ENCODE peak calls at places on chromosomes 6 and 20, in eight cellular contexts. One of them, this sample, is unnamed.
A peak's percentile ranks its signal among the peaks of the same experiment; 100 is the strongest.

GRCh38 chr6:88115307-88115706 is 50.8 kb downstream of the CNR1 start:
- DNase-seq in stimulated activated CD4-positive, alpha-beta T cell treated with anti-CD3 and anti-CD28 coated beads, Interleukin-12 subunit alpha, Interleukin-12 subunit beta, amount 100 ng/mL, for 4 hours: no peak
- DNase-seq in activated naive CD4-positive, alpha-beta T cell: no peak
- DNase-seq in KG1: no peak
- DNase-seq in type B pancreatic cell: no peak
- DNase-seq in HT-29: no peak
- DNase-seq in NCI-H2081: no peak
- DNase-seq in nephron progenitor cell: no peak
- DNase-seq in this sample: no peak

GRCh38 chr20:34515484-34516037 is 661 bp upstream of the DYNLRB1 start:
- DNase-seq in stimulated activated CD4-positive, alpha-beta T cell treated with anti-CD3 and anti-CD28 coated beads, Interleukin-12 subunit alpha, Interleukin-12 subunit beta, amount 100 ng/mL, for 4 hours: peak; percentile 63
- DNase-seq in activated naive CD4-positive, alpha-beta T cell: peak; percentile 55
- DNase-seq in KG1: peak; percentile 46
- DNase-seq in type B pancreatic cell: peak; percentile 87
- DNase-seq in HT-29: peak; percentile 92
- DNase-seq in NCI-H2081: peak; percentile 77
- DNase-seq in nephron progenitor cell: peak; percentile 58
- DNase-seq in this sample: peak; percentile 55

GRCh38 chr6:143060354-143060805 is 309 bp upstream of the AIG1 start:
- DNase-seq in stimulated activated CD4-positive, alpha-beta T cell treated with anti-CD3 and anti-CD28 coated beads, Interleukin-12 subunit alpha, Interleukin-12 subunit beta, amount 100 ng/mL, for 4 hours: peak; percentile 55
- DNase-seq in activated naive CD4-positive, alpha-beta T cell: peak; percentile 45
- DNase-seq in KG1: peak; percentile 64
- DNase-seq in type B pancreatic cell: peak; percentile 79
- DNase-seq in HT-29: peak; percentile 75
- DNase-seq in NCI-H2081: peak; percentile 54
- DNase-seq in nephron progenitor cell: peak; percentile 84
- DNase-seq in this sample: peak; percentile 53

GRCh38 chr6:40733290-40733689 is 146.1 kb upstream of the LRFN2 start:
- DNase-seq in stimulated activated CD4-positive, alpha-beta T cell treated with anti-CD3 and anti-CD28 coated beads, Interleukin-12 subunit alpha, Interleukin-12 subunit beta, amount 100 ng/mL, for 4 hours: no peak
- DNase-seq in activated naive CD4-positive, alpha-beta T cell: no peak
- DNase-seq in KG1: no peak
- DNase-seq in type B pancreatic cell: no peak
- DNase-seq in HT-29: no peak
- DNase-seq in NCI-H2081: no peak
- DNase-seq in nephron progenitor cell: no peak
- DNase-seq in this sample: no peak

GRCh38 chr20:44030394-44030793 is 115.7 kb downstream of the TOX2 start:
- DNase-seq in stimulated activated CD4-positive, alpha-beta T cell treated with anti-CD3 and anti-CD28 coated beads, Interleukin-12 subunit alpha, Interleukin-12 subunit beta, amount 100 ng/mL, for 4 hours: no peak
- DNase-seq in activated naive CD4-positive, alpha-beta T cell: no peak
- DNase-seq in KG1: no peak
- DNase-seq in type B pancreatic cell: peak; percentile 22
- DNase-seq in HT-29: no peak
- DNase-seq in NCI-H2081: no peak
- DNase-seq in nephron progenitor cell: no peak
- DNase-seq in this sample: no peak

GRCh38 chr6:1987640-1988039 is 257.8 kb downstream of the GMDS start:
- DNase-seq in stimulated activated CD4-positive, alpha-beta T cell treated with anti-CD3 and anti-CD28 coated beads, Interleukin-12 subunit alpha, Interleukin-12 subunit beta, amount 100 ng/mL, for 4 hours: no peak
- DNase-seq in activated naive CD4-positive, alpha-beta T cell: no peak
- DNase-seq in KG1: no peak
- DNase-seq in type B pancreatic cell: no peak
- DNase-seq in HT-29: no peak
- DNase-seq in NCI-H2081: no peak
- DNase-seq in nephron progenitor cell: no peak
- DNase-seq in this sample: no peak

GRCh38 chr6:35228483-35228882 is 14.7 kb downstream of the SCUBE3 start:
- DNase-seq in stimulated activated CD4-positive, alpha-beta T cell treated with anti-CD3 and anti-CD28 coated beads, Interleukin-12 subunit alpha, Interleukin-12 subunit beta, amount 100 ng/mL, for 4 hours: no peak
- DNase-seq in activated naive CD4-positive, alpha-beta T cell: no peak
- DNase-seq in KG1: no peak
- DNase-seq in type B pancreatic cell: no peak
- DNase-seq in HT-29: no peak
- DNase-seq in NCI-H2081: peak; percentile 78
- DNase-seq in nephron progenitor cell: no peak
- DNase-seq in this sample: peak; percentile 63

GRCh38 chr6:38599966-38600550 is 39.7 kb downstream of the BTBD9 start:
- DNase-seq in stimulated activated CD4-positive, alpha-beta T cell treated with anti-CD3 and anti-CD28 coated beads, Interleukin-12 subunit alpha, Interleukin-12 subunit beta, amount 100 ng/mL, for 4 hours: no peak
- DNase-seq in activated naive CD4-positive, alpha-beta T cell: no peak
- DNase-seq in KG1: no peak
- DNase-seq in type B pancreatic cell: no peak
- DNase-seq in HT-29: no peak
- DNase-seq in NCI-H2081: no peak
- DNase-seq in nephron progenitor cell: no peak
- DNase-seq in this sample: no peak

GRCh38 chr20:2800590-2801458 is at the start of gene CPXM1:
- DNase-seq in stimulated activated CD4-positive, alpha-beta T cell treated with anti-CD3 and anti-CD28 coated beads, Interleukin-12 subunit alpha, Interleukin-12 subunit beta, amount 100 ng/mL, for 4 hours: no peak
- DNase-seq in activated naive CD4-positive, alpha-beta T cell: no peak
- DNase-seq in KG1: peak; percentile 90
- DNase-seq in type B pancreatic cell: peak; percentile 83
- DNase-seq in HT-29: no peak
- DNase-seq in NCI-H2081: no peak
- DNase-seq in nephron progenitor cell: peak; percentile 82
- DNase-seq in this sample: no peak

GRCh38 chr6:40394381-40394780 is 192.8 kb downstream of the LRFN2 start:
- DNase-seq in stimulated activated CD4-positive, alpha-beta T cell treated with anti-CD3 and anti-CD28 coated beads, Interleukin-12 subunit alpha, Interleukin-12 subunit beta, amount 100 ng/mL, for 4 hours: no peak
- DNase-seq in activated naive CD4-positive, alpha-beta T cell: no peak
- DNase-seq in KG1: no peak
- DNase-seq in type B pancreatic cell: peak; percentile 36
- DNase-seq in HT-29: no peak
- DNase-seq in NCI-H2081: no peak
- DNase-seq in nephron progenitor cell: no peak
- DNase-seq in this sample: no peak

GRCh38 chr20:62376112-62377063 is 9.3 kb upstream of the LAMA5 start:
- DNase-seq in stimulated activated CD4-positive, alpha-beta T cell treated with anti-CD3 and anti-CD28 coated beads, Interleukin-12 subunit alpha, Interleukin-12 subunit beta, amount 100 ng/mL, for 4 hours: no peak
- DNase-seq in activated naive CD4-positive, alpha-beta T cell: no peak
- DNase-seq in KG1: no peak
- DNase-seq in type B pancreatic cell: no peak
- DNase-seq in HT-29: peak; percentile 96
- DNase-seq in NCI-H2081: no peak
- DNase-seq in nephron progenitor cell: peak; percentile 70
- DNase-seq in this sample: no peak

GRCh38 chr6:96013531-96013930 is 2.2 kb upstream of the FUT9 start:
- DNase-seq in stimulated activated CD4-positive, alpha-beta T cell treated with anti-CD3 and anti-CD28 coated beads, Interleukin-12 subunit alpha, Interleukin-12 subunit beta, amount 100 ng/mL, for 4 hours: no peak
- DNase-seq in activated naive CD4-positive, alpha-beta T cell: no peak
- DNase-seq in KG1: no peak
- DNase-seq in type B pancreatic cell: no peak
- DNase-seq in HT-29: no peak
- DNase-seq in NCI-H2081: no peak
- DNase-seq in nephron progenitor cell: no peak
- DNase-seq in this sample: no peak

GRCh38 chr6:169213814-169214520 is 39.7 kb downstream of the THBS2 start:
- DNase-seq in stimulated activated CD4-positive, alpha-beta T cell treated with anti-CD3 and anti-CD28 coated beads, Interleukin-12 subunit alpha, Interleukin-12 subunit beta, amount 100 ng/mL, for 4 hours: no peak
- DNase-seq in activated naive CD4-positive, alpha-beta T cell: no peak
- DNase-seq in KG1: no peak
- DNase-seq in type B pancreatic cell: no peak
- DNase-seq in HT-29: no peak
- DNase-seq in NCI-H2081: no peak
- DNase-seq in nephron progenitor cell: no peak
- DNase-seq in this sample: no peak

GRCh38 chr20:10427060-10427692 is 6.8 kb downstream of the MKKS start:
- DNase-seq in stimulated activated CD4-positive, alpha-beta T cell treated with anti-CD3 and anti-CD28 coated beads, Interleukin-12 subunit alpha, Interleukin-12 subunit beta, amount 100 ng/mL, for 4 hours: peak; percentile 34
- DNase-seq in activated naive CD4-positive, alpha-beta T cell: peak; percentile 11
- DNase-seq in KG1: no peak
- DNase-seq in type B pancreatic cell: no peak
- DNase-seq in HT-29: peak; percentile 69
- DNase-seq in NCI-H2081: peak; percentile 55
- DNase-seq in nephron progenitor cell: peak; percentile 56
- DNase-seq in this sample: no peak

GRCh38 chr20:49894073-49894470 is 21.3 kb downstream of the SPATA2 start:
- DNase-seq in stimulated activated CD4-positive, alpha-beta T cell treated with anti-CD3 and anti-CD28 coated beads, Interleukin-12 subunit alpha, Interleukin-12 subunit beta, amount 100 ng/mL, for 4 hours: no peak
- DNase-seq in activated naive CD4-positive, alpha-beta T cell: no peak
- DNase-seq in KG1: no peak
- DNase-seq in type B pancreatic cell: no peak
- DNase-seq in HT-29: no peak
- DNase-seq in NCI-H2081: no peak
- DNase-seq in nephron progenitor cell: no peak
- DNase-seq in this sample: no peak

GRCh38 chr6:79250559-79250958 is 16.1 kb upstream of the HMGN3 start:
- DNase-seq in stimulated activated CD4-positive, alpha-beta T cell treated with anti-CD3 and anti-CD28 coated beads, Interleukin-12 subunit alpha, Interleukin-12 subunit beta, amount 100 ng/mL, for 4 hours: no peak
- DNase-seq in activated naive CD4-positive, alpha-beta T cell: no peak
- DNase-seq in KG1: no peak
- DNase-seq in type B pancreatic cell: no peak
- DNase-seq in HT-29: peak; percentile 8
- DNase-seq in NCI-H2081: no peak
- DNase-seq in nephron progenitor cell: no peak
- DNase-seq in this sample: no peak

GRCh38 chr6:15066433-15067337 is 179.2 kb upstream of the JARID2 start:
- DNase-seq in stimulated activated CD4-positive, alpha-beta T cell treated with anti-CD3 and anti-CD28 coated beads, Interleukin-12 subunit alpha, Interleukin-12 subunit beta, amount 100 ng/mL, for 4 hours: no peak
- DNase-seq in activated naive CD4-positive, alpha-beta T cell: no peak
- DNase-seq in KG1: no peak
- DNase-seq in type B pancreatic cell: no peak
- DNase-seq in HT-29: peak; percentile 3
- DNase-seq in NCI-H2081: no peak
- DNase-seq in nephron progenitor cell: no peak
- DNase-seq in this sample: no peak

GRCh38 chr20:47357296-47358051 is 975 bp upstream of the ZMYND8 start:
- DNase-seq in stimulated activated CD4-positive, alpha-beta T cell treated with anti-CD3 and anti-CD28 coated beads, Interleukin-12 subunit alpha, Interleukin-12 subunit beta, amount 100 ng/mL, for 4 hours: peak; percentile 63
- DNase-seq in activated naive CD4-positive, alpha-beta T cell: peak; percentile 44
- DNase-seq in KG1: peak; percentile 79
- DNase-seq in type B pancreatic cell: peak; percentile 81
- DNase-seq in HT-29: peak; percentile 100
- DNase-seq in NCI-H2081: peak; percentile 74
- DNase-seq in nephron progenitor cell: peak; percentile 67
- DNase-seq in this sample: peak; percentile 92

GRCh38 chr20:38970302-38970701 is 8.2 kb downstream of the DHX35 start:
- DNase-seq in stimulated activated CD4-positive, alpha-beta T cell treated with anti-CD3 and anti-CD28 coated beads, Interleukin-12 subunit alpha, Interleukin-12 subunit beta, amount 100 ng/mL, for 4 hours: no peak
- DNase-seq in activated naive CD4-positive, alpha-beta T cell: no peak
- DNase-seq in KG1: no peak
- DNase-seq in type B pancreatic cell: no peak
- DNase-seq in HT-29: no peak
- DNase-seq in NCI-H2081: no peak
- DNase-seq in nephron progenitor cell: no peak
- DNase-seq in this sample: no peak

GRCh38 chr6:81561071-81561564 is 191.4 kb downstream of the TENT5A start:
- DNase-seq in stimulated activated CD4-positive, alpha-beta T cell treated with anti-CD3 and anti-CD28 coated beads, Interleukin-12 subunit alpha, Interleukin-12 subunit beta, amount 100 ng/mL, for 4 hours: no peak
- DNase-seq in activated naive CD4-positive, alpha-beta T cell: no peak
- DNase-seq in KG1: no peak
- DNase-seq in type B pancreatic cell: no peak
- DNase-seq in HT-29: peak; percentile 70
- DNase-seq in NCI-H2081: peak; percentile 52
- DNase-seq in nephron progenitor cell: no peak
- DNase-seq in this sample: peak; percentile 89

GRCh38 chr6:17709476-17709875 is 2.8 kb upstream of the NUP153 start:
- DNase-seq in stimulated activated CD4-positive, alpha-beta T cell treated with anti-CD3 and anti-CD28 coated beads, Interleukin-12 subunit alpha, Interleukin-12 subunit beta, amount 100 ng/mL, for 4 hours: no peak
- DNase-seq in activated naive CD4-positive, alpha-beta T cell: no peak
- DNase-seq in KG1: no peak
- DNase-seq in type B pancreatic cell: no peak
- DNase-seq in HT-29: no peak
- DNase-seq in NCI-H2081: no peak
- DNase-seq in nephron progenitor cell: no peak
- DNase-seq in this sample: no peak

GRCh38 chr6:111263837-111264236 is 176.5 kb downstream of the SLC16A10 start:
- DNase-seq in stimulated activated CD4-positive, alpha-beta T cell treated with anti-CD3 and anti-CD28 coated beads, Interleukin-12 subunit alpha, Interleukin-12 subunit beta, amount 100 ng/mL, for 4 hours: no peak
- DNase-seq in activated naive CD4-positive, alpha-beta T cell: no peak
- DNase-seq in KG1: no peak
- DNase-seq in type B pancreatic cell: no peak
- DNase-seq in HT-29: no peak
- DNase-seq in NCI-H2081: no peak
- DNase-seq in nephron progenitor cell: no peak
- DNase-seq in this sample: no peak

GRCh38 chr6:20351529-20351928 is 50.1 kb upstream of the E2F3 start:
- DNase-seq in stimulated activated CD4-positive, alpha-beta T cell treated with anti-CD3 and anti-CD28 coated beads, Interleukin-12 subunit alpha, Interleukin-12 subunit beta, amount 100 ng/mL, for 4 hours: no peak
- DNase-seq in activated naive CD4-positive, alpha-beta T cell: no peak
- DNase-seq in KG1: no peak
- DNase-seq in type B pancreatic cell: no peak
- DNase-seq in HT-29: no peak
- DNase-seq in NCI-H2081: no peak
- DNase-seq in nephron progenitor cell: no peak
- DNase-seq in this sample: no peak

GRCh38 chr6:137904822-137905617 is 38.0 kb downstream of the TNFAIP3 start:
- DNase-seq in stimulated activated CD4-positive, alpha-beta T cell treated with anti-CD3 and anti-CD28 coated beads, Interleukin-12 subunit alpha, Interleukin-12 subunit beta, amount 100 ng/mL, for 4 hours: peak; percentile 79
- DNase-seq in activated naive CD4-positive, alpha-beta T cell: no peak
- DNase-seq in KG1: no peak
- DNase-seq in type B pancreatic cell: no peak
- DNase-seq in HT-29: peak; percentile 32
- DNase-seq in NCI-H2081: no peak
- DNase-seq in nephron progenitor cell: no peak
- DNase-seq in this sample: no peak

This sample was measured in DMS153.